ENCODE peak calls at places on chromosomes 3 and 15, in five cellular contexts. O is endothelial cell of umbilical vein; R is stimulated activated naive CD8-positive, alpha-beta T cell treated with anti-CD3 and anti-CD28 coated beads, Interleukin-15, amount 100 ng/mL, for 72 hours; T is T-helper 2 cell treated with Interferon-gamma antibody and Interleukin-4, amounts not matched to agents 5 μg/mL and 100 μg/mL, for 36 hours; K is stimulated activated CD8-positive, alpha-beta memory T cell treated with anti-CD3 and anti-CD28 coated beads, Interleukin-15, amount 100 ng/mL, for 1 hour. S is an unnamed sample.

GRCh38 chr3:143951351-143951971 is 20.2 kb upstream of the DIPK2A start:
- DNase-seq in T (peak; percentile 10), R (peak; percentile 20), O (peak; percentile 49), K (no peak), S (no peak)

GRCh38 chr15:51992953-51993352 is 21.4 kb upstream of the LEO1 start:
- DNase-seq in O (peak; percentile 74), T (no peak), K (no peak), R (no peak), S (no peak)

GRCh38 chr15:44028349-44028748 is 166.7 kb downstream of the FRMD5 start:
- DNase-seq in T (no peak), R (peak; percentile 8), O (peak; percentile 55), K (no peak), S (no peak)

GRCh38 chr15:78763796-78764241 is 47.4 kb downstream of the ADAMTS7 start:
- DNase-seq in K (no peak), R (peak; percentile 8), O (no peak), T (no peak), S (no peak)

GRCh38 chr3:137282871-137283270 is 325.1 kb downstream of the IL20RB start:
- DNase-seq in T (no peak), K (no peak), R (no peak), O (no peak), S (no peak)

GRCh38 chr3:178120367-178120766 is 415.9 kb upstream of the KCNMB2 start:
- DNase-seq in O (no peak), K (no peak), R (no peak), T (no peak), S (no peak)

GRCh38 chr3:156449712-156450574 is 105.0 kb downstream of the SSR3 start:
- DNase-seq in T (no peak), R (no peak), K (no peak), O (peak; percentile 67), S (no peak)

GRCh38 chr3:86978111-86978528 is 12.8 kb downstream of the VGLL3 start:
- DNase-seq in K (no peak), T (no peak), R (no peak), O (no peak), S (no peak)

GRCh38 chr15:41512078-41512394 is 1.6 kb downstream of the LTK start:
- DNase-seq in O (no peak), R (no peak), K (no peak), T (no peak), S (no peak)

GRCh38 chr15:32993285-32993684 is 201.2 kb downstream of the FMN1 start:
- DNase-seq in R (no peak), K (no peak), T (no peak), O (no peak), S (no peak)

S was measured in central memory CD8-positive, alpha-beta T cell.